ENCODE peak calls at places on chromosomes 11 and 22, in ten cellular contexts. One of them, this sample, is unnamed.
A peak's percentile ranks its signal among the peaks of the same experiment; 100 is the strongest.

GRCh38 chr22:49929553-49929979 is 11.1 kb downstream of the CRELD2 start:
- DNase-seq in caudate nucleus: peak; percentile 17
- DNase-seq in SW 1271: no peak
- DNase-seq in AML-193: peak; percentile 11
- DNase-seq in DND-41: peak; percentile 62
- DNase-seq in CD8-positive, alpha-beta T cell: peak; percentile 67
- DNase-seq in skeletal muscle cell: no peak
- DNase-seq in stimulated activated CD4-positive, alpha-beta T cell treated with anti-CD3 and anti-CD28 coated beads, Interleukin-2, amount 100 ng/mL, for 24 hours: peak; percentile 87
- DNase-seq in HAP-1: peak; percentile 46
- DNase-seq in iris pigment epithelial cell: no peak
- DNase-seq in this sample: peak; percentile 66

GRCh38 chr11:1298695-1299492 is 10.5 kb downstream of the TOLLIP start:
- DNase-seq in caudate nucleus: peak; percentile 54
- DNase-seq in SW 1271: no peak
- DNase-seq in AML-193: peak; percentile 83
- DNase-seq in DND-41: no peak
- DNase-seq in CD8-positive, alpha-beta T cell: no peak
- DNase-seq in skeletal muscle cell: peak; percentile 56
- DNase-seq in stimulated activated CD4-positive, alpha-beta T cell treated with anti-CD3 and anti-CD28 coated beads, Interleukin-2, amount 100 ng/mL, for 24 hours: no peak
- DNase-seq in HAP-1: no peak
- DNase-seq in iris pigment epithelial cell: peak; percentile 89
- DNase-seq in this sample: peak; percentile 92

GRCh38 chr11:705646-706438 is at the start of gene EPS8L2:
- DNase-seq in caudate nucleus: no peak
- DNase-seq in SW 1271: no peak
- DNase-seq in AML-193: no peak
- DNase-seq in DND-41: no peak
- DNase-seq in CD8-positive, alpha-beta T cell: no peak
- DNase-seq in skeletal muscle cell: no peak
- DNase-seq in stimulated activated CD4-positive, alpha-beta T cell treated with anti-CD3 and anti-CD28 coated beads, Interleukin-2, amount 100 ng/mL, for 24 hours: peak; percentile 35
- DNase-seq in HAP-1: no peak
- DNase-seq in iris pigment epithelial cell: no peak
- DNase-seq in this sample: no peak

GRCh38 chr11:45146072-45147016 is at the start of gene PRDM11:
- DNase-seq in caudate nucleus: peak; percentile 69
- DNase-seq in SW 1271: peak; percentile 54
- DNase-seq in AML-193: peak; percentile 29
- DNase-seq in DND-41: peak; percentile 42
- DNase-seq in CD8-positive, alpha-beta T cell: no peak
- DNase-seq in skeletal muscle cell: no peak
- DNase-seq in stimulated activated CD4-positive, alpha-beta T cell treated with anti-CD3 and anti-CD28 coated beads, Interleukin-2, amount 100 ng/mL, for 24 hours: peak; percentile 66
- DNase-seq in HAP-1: peak; percentile 4
- DNase-seq in iris pigment epithelial cell: peak; percentile 77
- DNase-seq in this sample: peak; percentile 65

GRCh38 chr11:11978792-11979486 is 29.5 kb downstream of the DKK3 start:
- DNase-seq in caudate nucleus: no peak
- DNase-seq in SW 1271: peak; percentile 44
- DNase-seq in AML-193: no peak
- DNase-seq in DND-41: no peak
- DNase-seq in CD8-positive, alpha-beta T cell: no peak
- DNase-seq in skeletal muscle cell: peak; percentile 86
- DNase-seq in stimulated activated CD4-positive, alpha-beta T cell treated with anti-CD3 and anti-CD28 coated beads, Interleukin-2, amount 100 ng/mL, for 24 hours: no peak
- DNase-seq in HAP-1: no peak
- DNase-seq in iris pigment epithelial cell: peak; percentile 67
- DNase-seq in this sample: no peak

GRCh38 chr11:19311306-19312030 is 70.7 kb upstream of the E2F8 start:
- DNase-seq in caudate nucleus: peak; percentile 43
- DNase-seq in SW 1271: peak; percentile 27
- DNase-seq in AML-193: peak; percentile 51
- DNase-seq in DND-41: peak; percentile 55
- DNase-seq in CD8-positive, alpha-beta T cell: no peak
- DNase-seq in skeletal muscle cell: no peak
- DNase-seq in stimulated activated CD4-positive, alpha-beta T cell treated with anti-CD3 and anti-CD28 coated beads, Interleukin-2, amount 100 ng/mL, for 24 hours: peak; percentile 60
- DNase-seq in HAP-1: peak; percentile 29
- DNase-seq in iris pigment epithelial cell: peak; percentile 43
- DNase-seq in this sample: peak; percentile 57

GRCh38 chr11:106152824-106153223 is 75.4 kb downstream of the AASDHPPT start:
- DNase-seq in caudate nucleus: no peak
- DNase-seq in SW 1271: no peak
- DNase-seq in AML-193: no peak
- DNase-seq in DND-41: no peak
- DNase-seq in CD8-positive, alpha-beta T cell: no peak
- DNase-seq in skeletal muscle cell: no peak
- DNase-seq in stimulated activated CD4-positive, alpha-beta T cell treated with anti-CD3 and anti-CD28 coated beads, Interleukin-2, amount 100 ng/mL, for 24 hours: no peak
- DNase-seq in HAP-1: no peak
- DNase-seq in iris pigment epithelial cell: peak; percentile 22
- DNase-seq in this sample: no peak

GRCh38 chr22:38412435-38413084 is 42.4 kb downstream of the KCNJ4 start:
- DNase-seq in caudate nucleus: no peak
- DNase-seq in SW 1271: no peak
- DNase-seq in AML-193: no peak
- DNase-seq in DND-41: no peak
- DNase-seq in CD8-positive, alpha-beta T cell: no peak
- DNase-seq in skeletal muscle cell: no peak
- DNase-seq in stimulated activated CD4-positive, alpha-beta T cell treated with anti-CD3 and anti-CD28 coated beads, Interleukin-2, amount 100 ng/mL, for 24 hours: peak; percentile 63
- DNase-seq in HAP-1: no peak
- DNase-seq in iris pigment epithelial cell: no peak
- DNase-seq in this sample: no peak

GRCh38 chr11:73227571-73228211 is 9.6 kb downstream of the P2RY2 start:
- DNase-seq in caudate nucleus: no peak
- DNase-seq in SW 1271: no peak
- DNase-seq in AML-193: no peak
- DNase-seq in DND-41: no peak
- DNase-seq in CD8-positive, alpha-beta T cell: no peak
- DNase-seq in skeletal muscle cell: no peak
- DNase-seq in stimulated activated CD4-positive, alpha-beta T cell treated with anti-CD3 and anti-CD28 coated beads, Interleukin-2, amount 100 ng/mL, for 24 hours: no peak
- DNase-seq in HAP-1: no peak
- DNase-seq in iris pigment epithelial cell: no peak
- DNase-seq in this sample: no peak

GRCh38 chr11:405323-405975 is 9.3 kb downstream of the SIGIRR start:
- DNase-seq in caudate nucleus: no peak
- DNase-seq in SW 1271: no peak
- DNase-seq in AML-193: no peak
- DNase-seq in DND-41: no peak
- DNase-seq in CD8-positive, alpha-beta T cell: no peak
- DNase-seq in skeletal muscle cell: no peak
- DNase-seq in stimulated activated CD4-positive, alpha-beta T cell treated with anti-CD3 and anti-CD28 coated beads, Interleukin-2, amount 100 ng/mL, for 24 hours: no peak
- DNase-seq in HAP-1: no peak
- DNase-seq in iris pigment epithelial cell: no peak
- DNase-seq in this sample: no peak

GRCh38 chr11:49432242-49432848 is 223.9 kb upstream of the FOLH1 start:
- DNase-seq in caudate nucleus: no peak
- DNase-seq in SW 1271: no peak
- DNase-seq in AML-193: no peak
- DNase-seq in DND-41: no peak
- DNase-seq in CD8-positive, alpha-beta T cell: no peak
- DNase-seq in skeletal muscle cell: no peak
- DNase-seq in stimulated activated CD4-positive, alpha-beta T cell treated with anti-CD3 and anti-CD28 coated beads, Interleukin-2, amount 100 ng/mL, for 24 hours: no peak
- DNase-seq in HAP-1: no peak
- DNase-seq in iris pigment epithelial cell: no peak
- DNase-seq in this sample: no peak

GRCh38 chr11:108549319-108549885 is 44.2 kb downstream of the EXPH5 start:
- DNase-seq in caudate nucleus: no peak
- DNase-seq in SW 1271: no peak
- DNase-seq in AML-193: no peak
- DNase-seq in DND-41: no peak
- DNase-seq in CD8-positive, alpha-beta T cell: no peak
- DNase-seq in skeletal muscle cell: no peak
- DNase-seq in stimulated activated CD4-positive, alpha-beta T cell treated with anti-CD3 and anti-CD28 coated beads, Interleukin-2, amount 100 ng/mL, for 24 hours: no peak
- DNase-seq in HAP-1: no peak
- DNase-seq in iris pigment epithelial cell: no peak
- DNase-seq in this sample: no peak

GRCh38 chr11:29173660-29174062 is 843.2 kb downstream of the KCNA4 start:
- DNase-seq in caudate nucleus: no peak
- DNase-seq in SW 1271: peak; percentile 78
- DNase-seq in AML-193: no peak
- DNase-seq in DND-41: no peak
- DNase-seq in CD8-positive, alpha-beta T cell: no peak
- DNase-seq in skeletal muscle cell: peak; percentile 69
- DNase-seq in stimulated activated CD4-positive, alpha-beta T cell treated with anti-CD3 and anti-CD28 coated beads, Interleukin-2, amount 100 ng/mL, for 24 hours: no peak
- DNase-seq in HAP-1: no peak
- DNase-seq in iris pigment epithelial cell: peak; percentile 97
- DNase-seq in this sample: no peak

GRCh38 chr22:25747245-25747944 is 5.4 kb downstream of the MYO18B start:
- DNase-seq in caudate nucleus: no peak
- DNase-seq in SW 1271: peak; percentile 27
- DNase-seq in AML-193: no peak
- DNase-seq in DND-41: no peak
- DNase-seq in CD8-positive, alpha-beta T cell: no peak
- DNase-seq in skeletal muscle cell: peak; percentile 85
- DNase-seq in stimulated activated CD4-positive, alpha-beta T cell treated with anti-CD3 and anti-CD28 coated beads, Interleukin-2, amount 100 ng/mL, for 24 hours: no peak
- DNase-seq in HAP-1: no peak
- DNase-seq in iris pigment epithelial cell: peak; percentile 99
- DNase-seq in this sample: no peak